ENCODE peak calls at places on chromosomes 1 and 21, in five cellular contexts. Q is Peyer's patch, J is stomach, W is pancreas, O is A549. S is an unnamed sample.

GRCh38 chr1:59422921-59423575 is 126.2 kb downstream of the FGGY start:
- DNase-seq in W (peak; percentile 65), Q (peak; percentile 77), O (no peak), J (peak; percentile 92), S (peak; percentile 77)

GRCh38 chr1:89880679-89881078 is 59.8 kb downstream of the LRRC8D start:
- DNase-seq in Q (no peak), J (no peak), W (no peak), O (no peak), S (no peak)

GRCh38 chr1:43673261-43673660 is 23.3 kb downstream of the KDM4A start:
- DNase-seq in Q (no peak), W (no peak), J (no peak), O (no peak), S (no peak)

GRCh38 chr1:29761159-29761928 is 525.0 kb downstream of the PTPRU start:
- DNase-seq in J (no peak), Q (peak; percentile 33), W (no peak), O (no peak), S (no peak)

GRCh38 chr1:157725214-157725577 is 24.6 kb upstream of the FCRL3 start:
- DNase-seq in Q (no peak), O (no peak), J (no peak), W (no peak), S (no peak)

GRCh38 chr1:172360511-172360910 is 60.0 kb upstream of the C1orf105 start:
- DNase-seq in O (no peak), W (no peak), J (no peak), Q (no peak), S (no peak)

GRCh38 chr1:87292684-87293493 is 35.8 kb upstream of the LMO4 start:
- DNase-seq in J (peak; percentile 63), W (peak; percentile 18), O (peak; percentile 20), Q (peak; percentile 84), S (peak; percentile 53)

GRCh38 chr1:159828916-159829634 is 2.4 kb downstream of the SLAMF8 start:
- DNase-seq in J (peak; percentile 49), W (no peak), O (peak; percentile 43), Q (peak; percentile 72), S (no peak)

GRCh38 chr1:3902111-3902511 is 2.0 kb upstream of the C1orf174 start:
- DNase-seq in J (no peak), W (no peak), O (no peak), Q (peak; percentile 62), S (no peak)

GRCh38 chr1:36343651-36344394 is 20.4 kb upstream of the EVA1B start:
- DNase-seq in W (no peak), J (no peak), Q (no peak), O (no peak), S (no peak)

GRCh38 chr1:76330993-76331603 is 256.6 kb downstream of the ST6GALNAC3 start:
- DNase-seq in Q (peak; percentile 78), W (no peak), O (peak; percentile 5), J (no peak), S (peak; percentile 79)

GRCh38 chr1:244241438-244241837 is 190.4 kb downstream of the ZBTB18 start:
- DNase-seq in O (no peak), J (no peak), W (no peak), Q (no peak), S (no peak)

GRCh38 chr1:244248426-244248825 is 197.3 kb downstream of the ZBTB18 start:
- DNase-seq in O (no peak), J (no peak), W (no peak), Q (no peak), S (no peak)

GRCh38 chr1:244242446-244242845 is 191.4 kb downstream of the ZBTB18 start:
- DNase-seq in Q (no peak), J (no peak), W (no peak), O (no peak), S (no peak)

GRCh38 chr1:244246334-244246733 is 195.3 kb downstream of the ZBTB18 start:
- DNase-seq in J (no peak), Q (no peak), W (no peak), O (no peak), S (no peak)
- H3K4me3 ChIP-seq in J (no peak overlapping the region), Q (no peak overlapping the region), W (no peak overlapping the region), O (no peak overlapping the region), S (no peak overlapping the region)

DNA sequence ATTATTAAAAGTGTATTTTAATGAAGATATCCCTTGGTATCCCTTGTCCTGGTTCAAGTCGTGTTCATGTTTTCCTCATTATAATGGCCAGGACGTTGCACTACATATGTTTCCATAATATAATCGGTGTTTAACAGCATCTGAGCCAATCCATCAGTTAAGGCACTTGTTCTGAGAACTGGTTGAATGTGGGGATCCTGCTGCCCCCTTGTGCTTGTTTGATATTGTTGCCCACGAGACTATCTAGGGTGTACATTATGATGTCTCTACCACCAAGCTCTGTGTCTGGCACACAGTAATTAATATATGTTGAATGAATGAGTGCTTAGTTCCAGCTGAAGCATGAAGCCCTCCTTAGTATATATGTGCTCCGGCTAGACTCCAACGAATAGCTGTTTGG is 193.0 kb downstream of the CACNA1E start:
- DNase-seq in W (no peak), J (peak; percentile 49), Q (peak; percentile 54), O (peak; percentile 41), S (peak; percentile 3)
- TF ChIP-seq CTCF in W (no peak), J (peak; percentile 20), Q (peak; percentile 52), O (peak; percentile 24), S (peak; percentile 30)

GRCh38 chr1:106924360-106924759 is 132.1 kb upstream of the PRMT6 start:
- DNase-seq in J (no peak), Q (no peak), O (no peak), W (no peak), S (peak; percentile 27)
- H3K4me3 ChIP-seq in J (no peak overlapping the region), Q (no peak overlapping the region), O (no peak overlapping the region), W (no peak overlapping the region), S (no peak overlapping the region)

DNA sequence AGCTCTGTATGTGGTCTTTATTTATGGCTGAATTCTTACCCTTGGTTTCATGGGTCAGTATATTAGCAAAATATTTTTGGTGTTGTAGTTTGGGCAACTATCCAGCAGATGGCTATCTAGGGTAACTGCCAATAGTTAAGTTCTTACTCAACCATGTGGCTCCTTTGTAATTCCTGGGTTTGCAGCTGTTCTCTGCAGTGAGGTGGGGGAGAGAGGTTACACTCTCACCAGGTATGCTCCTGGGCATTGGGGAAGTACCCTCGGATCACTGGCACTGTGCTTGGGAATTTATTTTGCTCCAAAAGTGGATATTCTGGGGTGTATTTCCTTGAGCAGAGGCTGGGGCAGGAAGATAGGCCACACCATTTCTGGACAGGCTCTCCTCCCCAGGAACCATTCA is 436.7 kb upstream of the TMPRSS15 start:
- DNase-seq in O (no peak), J (no peak), Q (no peak), W (no peak), S (no peak)
- TF ChIP-seq CTCF in O (no peak), J (no peak), Q (peak; percentile 48), W (no peak), S (no peak)

DNA sequence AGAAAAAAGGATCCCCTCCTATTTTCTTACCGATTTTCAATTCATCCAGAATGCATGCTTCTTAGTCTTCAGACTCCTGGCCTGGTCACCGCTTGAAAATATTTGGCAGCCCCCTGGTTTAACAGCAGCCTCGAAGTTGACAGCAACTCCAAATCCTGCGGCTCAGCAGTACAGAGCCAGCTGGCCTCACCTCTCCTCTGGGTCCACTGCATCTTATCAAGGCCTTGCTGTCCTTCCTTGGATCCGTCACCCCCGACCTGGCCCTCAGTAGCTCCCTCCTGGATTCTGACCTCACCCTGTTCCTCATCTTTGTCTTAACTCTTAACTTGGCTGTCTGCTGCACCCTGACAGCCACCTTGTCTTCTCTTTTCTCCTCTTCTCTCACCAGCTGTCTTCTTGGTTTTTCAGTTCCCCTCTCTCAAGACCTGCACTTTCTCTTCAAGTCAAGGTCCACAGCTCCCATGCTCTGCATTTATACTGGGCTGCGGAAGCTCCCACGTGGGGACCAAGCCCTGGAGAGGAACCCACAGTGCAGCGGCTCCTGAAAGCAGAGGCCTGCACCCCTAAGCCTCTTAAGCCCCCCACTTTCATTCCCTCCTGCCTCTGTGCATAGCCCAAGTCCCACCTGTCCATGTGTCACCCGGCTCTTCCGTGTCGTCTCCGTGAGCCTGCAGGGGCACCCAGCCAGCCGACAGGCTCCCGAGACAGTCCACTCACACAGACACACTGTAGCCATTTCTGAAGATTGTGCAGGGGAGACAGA is 6.0 kb downstream of the MX2 start:
- DNase-seq in W (no peak), O (no peak), J (no peak), Q (peak; percentile 80), S (no peak)
- H3K4me3 ChIP-seq in W (no peak overlapping the region), O (no peak overlapping the region), J (no peak overlapping the region), Q (peak overlapping the region; percentile 14), S (no peak overlapping the region)

DNA sequence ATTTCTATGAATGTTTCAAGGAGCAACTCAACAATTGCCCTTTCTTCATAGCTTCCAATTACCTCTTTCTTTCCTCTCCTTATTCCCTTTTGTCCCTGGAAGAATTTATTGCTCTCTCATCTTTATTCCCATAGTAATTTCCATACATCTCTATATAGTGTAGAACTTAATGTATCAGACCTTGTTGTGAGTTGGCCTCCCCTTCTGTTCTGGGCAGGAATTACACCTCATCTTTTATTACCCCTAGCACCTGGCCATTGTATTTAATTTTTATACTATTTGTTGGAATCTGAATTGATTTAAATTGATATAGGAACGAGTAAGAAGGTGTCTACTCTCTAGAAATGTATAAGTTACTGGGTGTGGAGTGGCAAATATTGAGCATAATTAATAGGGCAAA is 114.5 kb downstream of the CACHD1 start:
- DNase-seq in Q (no peak), W (no peak), O (no peak), J (no peak), S (no peak)
- TF ChIP-seq CTCF in Q (peak; percentile 71), W (no peak), O (no peak), J (no peak), S (peak; percentile 31)

GRCh38 chr1:174988539-174988938 is 11.2 kb upstream of the CACYBP start:
- DNase-seq in W (no peak), Q (no peak), O (no peak), J (no peak), S (no peak)

GRCh38 chr1:174991473-174991872 is 8.3 kb upstream of the CACYBP start:
- DNase-seq in J (no peak), Q (no peak), O (no peak), W (no peak), S (no peak)

GRCh38 chr1:174988986-174989385 is 10.8 kb upstream of the CACYBP start:
- DNase-seq in W (no peak), J (no peak), Q (no peak), O (no peak), S (no peak)

GRCh38 chr1:174989540-174990181 is 10.1 kb upstream of the CACYBP start:
- DNase-seq in J (no peak), O (no peak), Q (no peak), W (no peak), S (peak; percentile 28)

GRCh38 chr1:174990382-174990999 is 9.3 kb upstream of the CACYBP start:
- DNase-seq in Q (no peak), W (no peak), J (no peak), O (peak; percentile 71), S (peak; percentile 61)
- H3K4me3 ChIP-seq in Q (peak overlapping the region; percentile 33), W (peak overlapping the region; percentile 11), J (peak overlapping the region; percentile 46), O (peak overlapping the region; percentile 54), S (peak overlapping the region; percentile 56)